ENCODE peak calls at places on chromosomes 1 and 21, in six cellular contexts. D is activated CD4-positive, alpha-beta T cell treated with anti-CD3 and anti-CD28 coated beads, Interleukin-2, amount 50 U/mL, for 24 hours; S is iPS-NIHi11; T is posterior vena cava; Y is NCI-H1105 treated with DMSO at 0.1 percent for 48 hours; I is HT-29. C is an unnamed sample.

GRCh38 chr1:85495556-85495955 is 30.6 kb upstream of the DDAH1 start:
- DNase-seq in D (no peak), S (peak), T (no peak), Y (peak), I (peak), C (peak)

GRCh38 chr1:4227986-4228385 is 327.9 kb upstream of the C1orf174 start:
- DNase-seq in D (no peak), S (no peak), T (no peak), Y (no peak), I (no peak), C (no peak)

GRCh38 chr1:4964634-4965345 is 310.4 kb downstream of the AJAP1 start:
- DNase-seq in D (no peak), S (no peak), T (peak), Y (no peak), I (no peak), C (no peak)

GRCh38 chr21:31570824-31571425 is 88.6 kb upstream of the SOD1 start:
- DNase-seq in D (no peak), S (no peak), T (no peak), Y (no peak), I (no peak), C (no peak)

GRCh38 chr1:236966636-236967035 is 37.6 kb downstream of the MT1HL1 start:
- DNase-seq in D (no peak), S (no peak), T (no peak), Y (no peak), I (no peak), C (no peak)

GRCh38 chr21:38660333-38661295 is 145.1 kb upstream of the ETS2 start:
- DNase-seq in D (no peak), S (peak), T (no peak), Y (no peak), I (no peak), C (peak)

GRCh38 chr1:59699227-59699847 is 115.4 kb upstream of the HOOK1 start:
- DNase-seq in D (peak), S (peak), T (no peak), Y (peak), I (peak), C (peak)

GRCh38 chr1:239963861-239964260 is 127.8 kb upstream of the FMN2 start:
- DNase-seq in D (no peak), S (no peak), T (no peak), Y (no peak), I (no peak), C (no peak)

GRCh38 chr1:41380979-41381690 is 19.9 kb downstream of the FOXO6 start:
- DNase-seq in D (no peak), S (peak), T (no peak), Y (peak), I (no peak), C (peak)

GRCh38 chr21:40386301-40386911 is 460.6 kb downstream of the DSCAM start:
- DNase-seq in D (peak), S (peak), T (no peak), Y (no peak), I (peak), C (peak)

GRCh38 chr1:43766086-43766784 is 58.9 kb downstream of the ST3GAL3 start:
- DNase-seq in D (no peak), S (peak), T (no peak), Y (no peak), I (no peak), C (no peak)

GRCh38 chr1:46394108-46394871 is at the start of gene FAAH:
- DNase-seq in D (no peak), S (peak), T (peak), Y (peak), I (peak), C (no peak)

GRCh38 chr1:219342836-219343235 is 169.2 kb downstream of the LYPLAL1 start:
- DNase-seq in D (no peak), S (no peak), T (no peak), Y (no peak), I (no peak), C (no peak)

GRCh38 chr1:55010887-55011217 is 12.1 kb downstream of the BSND start:
- DNase-seq in D (no peak), S (no peak), T (no peak), Y (no peak), I (no peak), C (no peak)

GRCh38 chr1:182925661-182926060 is 27.3 kb downstream of the SHCBP1L start:
- DNase-seq in D (no peak), S (no peak), T (no peak), Y (no peak), I (no peak), C (no peak)

GRCh38 chr1:14538335-14538734 is 60.1 kb upstream of the KAZN start:
- DNase-seq in D (no peak), S (no peak), T (no peak), Y (no peak), I (peak), C (no peak)

GRCh38 chr1:150796374-150796773 is 11.7 kb downstream of the CTSK start:
- DNase-seq in D (no peak), S (no peak), T (no peak), Y (no peak), I (no peak), C (no peak)

GRCh38 chr1:28392027-28392652 is 22.6 kb downstream of the PHACTR4 start:
- DNase-seq in D (no peak), S (no peak), T (no peak), Y (no peak), I (no peak), C (no peak)

GRCh38 chr1:204319462-204319861 is 40.3 kb downstream of the PLEKHA6 start:
- DNase-seq in D (no peak), S (no peak), T (no peak), Y (no peak), I (peak), C (no peak)

GRCh38 chr1:154812911-154813816 is 56.9 kb downstream of the KCNN3 start:
- DNase-seq in D (no peak), S (peak), T (no peak), Y (peak), I (peak), C (no peak)

GRCh38 chr21:41598561-41599511 is 90.9 kb upstream of the TMPRSS2 start:
- DNase-seq in D (no peak), S (no peak), T (no peak), Y (no peak), I (peak), C (no peak)

GRCh38 chr1:67831850-67832513 is 1.3 kb downstream of the GNG12 start:
- DNase-seq in D (no peak), S (peak), T (peak), Y (peak), I (peak), C (peak)

GRCh38 chr1:19078503-19078902 is 122.0 kb upstream of the IFFO2 start:
- DNase-seq in D (no peak), S (no peak), T (no peak), Y (no peak), I (no peak), C (no peak)

GRCh38 chr21:33948951-33949444 is 33.4 kb upstream of the ATP5PO start:
- DNase-seq in D (no peak), S (no peak), T (no peak), Y (no peak), I (no peak), C (no peak)

GRCh38 chr1:41664861-41665640 is 180.6 kb upstream of the EDN2 start:
- DNase-seq in D (no peak), S (peak), T (no peak), Y (no peak), I (no peak), C (peak)

GRCh38 chr1:55275976-55276375 is 60.8 kb upstream of the USP24 start:
- DNase-seq in D (no peak), S (no peak), T (no peak), Y (no peak), I (no peak), C (no peak)

GRCh38 chr1:26408604-26409003 is 2.0 kb upstream of the LIN28A start:
- DNase-seq in D (peak), S (peak), T (peak), Y (no peak), I (peak), C (no peak)

GRCh38 chr1:161260346-161260745 is 1.8 kb downstream of the PCP4L1 start:
- DNase-seq in D (no peak), S (no peak), T (no peak), Y (no peak), I (no peak), C (peak)

GRCh38 chr21:17925900-17926299 is 106.7 kb upstream of the C21orf91 start:
- DNase-seq in D (no peak), S (no peak), T (no peak), Y (peak), I (peak), C (no peak)

GRCh38 chr21:45011911-45012660 is 62.3 kb upstream of the ADARB1 start:
- DNase-seq in D (no peak), S (peak), T (peak), Y (no peak), I (peak), C (peak)

GRCh38 chr1:31954607-31955283 is 16.6 kb upstream of the PTP4A2 start:
- DNase-seq in D (no peak), S (peak), T (peak), Y (no peak), I (peak), C (no peak)

GRCh38 chr1:90558126-90558525 is 159.0 kb downstream of the BARHL2 start:
- DNase-seq in D (no peak), S (no peak), T (no peak), Y (no peak), I (no peak), C (no peak)

GRCh38 chr1:204377800-204378608 is 18.3 kb upstream of the PLEKHA6 start:
- DNase-seq in D (no peak), S (peak), T (no peak), Y (peak), I (peak), C (peak)

GRCh38 chr1:6889875-6890480 is 104.7 kb downstream of the CAMTA1 start:
- DNase-seq in D (peak), S (peak), T (no peak), Y (peak), I (peak), C (peak)

GRCh38 chr1:173190101-173190895 is 16.8 kb downstream of the TNFSF4 start:
- DNase-seq in D (no peak), S (peak), T (peak), Y (peak), I (peak), C (peak)